ENCODE peak calls at places on chromosome 1, in seven cellular contexts. One of them, this sample, is unnamed.
A peak's percentile ranks its signal among the peaks of the same experiment; 100 is the strongest.

GRCh38 chr1:6981595-6981994 is 196.3 kb downstream of the CAMTA1 start:
- DNase-seq in neuronal stem cell: no peak
- DNase-seq in H1: no peak
- DNase-seq in IMR-90: no peak
- DNase-seq in mesendoderm: no peak
- DNase-seq in H9: no peak
- DNase-seq in trophoblast cell: no peak
- DNase-seq in this sample: no peak

GRCh38 chr1:42777860-42778259 is 6.9 kb upstream of the TMEM269 start:
- DNase-seq in neuronal stem cell: peak; percentile 26
- DNase-seq in IMR-90: peak; percentile 46
- DNase-seq in mesendoderm: peak; percentile 61
- DNase-seq in H1: no peak
- DNase-seq in trophoblast cell: peak; percentile 51
- DNase-seq in H9: no peak
- DNase-seq in this sample: peak; percentile 47

GRCh38 chr1:201530741-201531521 is 8.0 kb upstream of the NAV1 start:
- DNase-seq in neuronal stem cell: peak; percentile 65
- DNase-seq in trophoblast cell: peak; percentile 89
- DNase-seq in H1: no peak
- DNase-seq in mesendoderm: peak; percentile 86
- DNase-seq in IMR-90: peak; percentile 83
- DNase-seq in H9: peak; percentile 88
- DNase-seq in this sample: peak; percentile 90

GRCh38 chr1:161177112-161177935 is at the start of gene B4GALT3:
- DNase-seq in H1: no peak
- DNase-seq in neuronal stem cell: peak; percentile 82
- DNase-seq in mesendoderm: peak; percentile 96
- DNase-seq in IMR-90: peak; percentile 65
- DNase-seq in trophoblast cell: peak; percentile 87
- DNase-seq in H9: peak; percentile 94
- DNase-seq in this sample: peak; percentile 81

GRCh38 chr1:24902471-24902891 is 27.6 kb downstream of the RUNX3 start:
- DNase-seq in neuronal stem cell: no peak
- DNase-seq in IMR-90: no peak
- DNase-seq in mesendoderm: no peak
- DNase-seq in H9: no peak
- DNase-seq in H1: no peak
- DNase-seq in trophoblast cell: no peak
- DNase-seq in this sample: no peak

GRCh38 chr1:97038410-97038809 is 316.8 kb downstream of the PTBP2 start:
- DNase-seq in trophoblast cell: no peak
- DNase-seq in H1: no peak
- DNase-seq in H9: no peak
- DNase-seq in IMR-90: peak; percentile 53
- DNase-seq in neuronal stem cell: no peak
- DNase-seq in mesendoderm: no peak
- DNase-seq in this sample: no peak

GRCh38 chr1:153967109-153967999 is at the start of gene CREB3L4:
- DNase-seq in trophoblast cell: peak; percentile 96
- DNase-seq in IMR-90: peak; percentile 98
- DNase-seq in H1: no peak
- DNase-seq in H9: peak; percentile 96
- DNase-seq in mesendoderm: peak; percentile 99
- DNase-seq in neuronal stem cell: peak; percentile 92
- DNase-seq in this sample: peak; percentile 99

GRCh38 chr1:45395051-45395450 is 54.8 kb upstream of the MUTYH start:
- DNase-seq in mesendoderm: no peak
- DNase-seq in neuronal stem cell: no peak
- DNase-seq in IMR-90: no peak
- DNase-seq in H9: no peak
- DNase-seq in trophoblast cell: no peak
- DNase-seq in H1: no peak
- DNase-seq in this sample: no peak

GRCh38 chr1:150809651-150810050 is 1.6 kb upstream of the CTSK start:
- DNase-seq in IMR-90: peak; percentile 83
- DNase-seq in H9: no peak
- DNase-seq in trophoblast cell: no peak
- DNase-seq in mesendoderm: no peak
- DNase-seq in neuronal stem cell: no peak
- DNase-seq in H1: no peak
- DNase-seq in this sample: peak; percentile 19

GRCh38 chr1:106677721-106678120 is 378.8 kb upstream of the PRMT6 start:
- DNase-seq in H1: no peak
- DNase-seq in H9: no peak
- DNase-seq in IMR-90: no peak
- DNase-seq in neuronal stem cell: no peak
- DNase-seq in mesendoderm: no peak
- DNase-seq in trophoblast cell: no peak
- DNase-seq in this sample: no peak

GRCh38 chr1:106678661-106679060 is 377.8 kb upstream of the PRMT6 start:
- DNase-seq in H9: no peak
- DNase-seq in mesendoderm: no peak
- DNase-seq in neuronal stem cell: no peak
- DNase-seq in IMR-90: no peak
- DNase-seq in trophoblast cell: no peak
- DNase-seq in H1: no peak
- DNase-seq in this sample: no peak

GRCh38 chr1:106676021-106676420 is 380.5 kb upstream of the PRMT6 start:
- DNase-seq in H1: no peak
- DNase-seq in mesendoderm: no peak
- DNase-seq in neuronal stem cell: no peak
- DNase-seq in trophoblast cell: no peak
- DNase-seq in IMR-90: no peak
- DNase-seq in H9: no peak
- DNase-seq in this sample: no peak

GRCh38 chr1:106677181-106677580 is 379.3 kb upstream of the PRMT6 start:
- DNase-seq in trophoblast cell: no peak
- DNase-seq in IMR-90: no peak
- DNase-seq in H1: no peak
- DNase-seq in H9: no peak
- DNase-seq in mesendoderm: no peak
- DNase-seq in neuronal stem cell: no peak
- DNase-seq in this sample: no peak

DNA sequence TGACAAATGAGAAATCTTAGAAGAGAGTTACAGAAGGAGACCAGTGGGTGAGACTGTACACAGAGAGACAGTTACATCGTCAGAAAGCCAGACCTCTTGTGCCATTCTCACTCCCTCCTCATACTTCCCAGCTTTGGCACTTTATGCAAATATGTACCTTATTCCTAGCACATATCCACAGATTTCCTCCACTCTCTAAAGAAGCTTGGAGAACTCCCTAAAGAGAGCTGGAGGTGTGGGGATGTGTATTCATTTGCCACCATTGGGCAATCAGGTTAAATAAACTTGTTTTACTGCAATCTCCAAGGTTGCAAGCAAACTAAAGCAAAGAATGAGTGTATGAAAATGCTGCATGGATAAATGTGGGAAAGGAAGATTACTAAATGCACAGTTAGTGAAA is 380.9 kb upstream of the PRMT6 start:
- DNase-seq in IMR-90: no peak
- DNase-seq in H9: no peak
- DNase-seq in trophoblast cell: no peak
- DNase-seq in H1: no peak
- DNase-seq in mesendoderm: no peak
- DNase-seq in neuronal stem cell: no peak
- DNase-seq in this sample: no peak
- H2BK120ac ChIP-seq in IMR-90: no peak overlapping the region
- H2BK120ac ChIP-seq in H9: no peak overlapping the region
- H2BK120ac ChIP-seq in trophoblast cell: no peak overlapping the region
- H2BK120ac ChIP-seq in H1: no peak overlapping the region
- H2BK120ac ChIP-seq in mesendoderm: no peak overlapping the region
- H2BK120ac ChIP-seq in neuronal stem cell: no peak overlapping the region
- H2BK120ac ChIP-seq in this sample: no peak overlapping the region

GRCh38 chr1:86245566-86246190 is 89.1 kb upstream of the COL24A1 start:
- DNase-seq in H9: no peak
- DNase-seq in neuronal stem cell: no peak
- DNase-seq in IMR-90: no peak
- DNase-seq in H1: no peak
- DNase-seq in trophoblast cell: no peak
- DNase-seq in mesendoderm: no peak
- DNase-seq in this sample: no peak
- H2BK120ac ChIP-seq in H9: no peak overlapping the region
- H2BK120ac ChIP-seq in neuronal stem cell: no peak overlapping the region
- H2BK120ac ChIP-seq in IMR-90: no peak overlapping the region
- H2BK120ac ChIP-seq in H1: no peak overlapping the region
- H2BK120ac ChIP-seq in trophoblast cell: no peak overlapping the region
- H2BK120ac ChIP-seq in mesendoderm: no peak overlapping the region
- H2BK120ac ChIP-seq in this sample: no peak overlapping the region

DNA sequence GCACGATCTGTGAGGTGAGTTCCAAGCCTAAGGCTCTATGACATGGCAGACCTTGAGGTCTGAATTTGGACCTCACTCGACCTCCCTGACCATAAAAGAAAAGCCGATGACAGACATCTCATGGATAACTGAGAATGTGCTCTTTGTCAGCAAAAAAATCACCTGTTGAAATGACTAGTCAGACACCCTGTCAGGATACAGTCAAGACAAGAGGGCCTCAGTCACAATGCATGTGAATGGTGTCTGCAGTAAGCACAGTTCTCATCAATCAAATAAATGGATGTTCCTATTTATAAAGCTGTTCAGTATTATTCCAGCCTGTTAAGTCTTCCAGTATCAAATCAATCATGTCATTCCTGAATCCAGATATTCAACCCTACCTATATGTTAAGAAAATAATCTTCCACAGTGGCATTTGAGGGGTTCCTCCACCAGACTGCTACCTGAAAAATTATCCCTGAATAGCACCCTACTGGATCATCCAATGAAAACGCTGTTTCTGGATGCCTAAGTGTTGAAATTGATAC is 28.6 kb upstream of the EXO1 start:
- DNase-seq in H1: no peak
- DNase-seq in neuronal stem cell: no peak
- DNase-seq in trophoblast cell: no peak
- DNase-seq in mesendoderm: no peak
- DNase-seq in H9: no peak
- DNase-seq in IMR-90: no peak
- DNase-seq in this sample: no peak
- H2BK120ac ChIP-seq in H1: no peak overlapping the region
- H2BK120ac ChIP-seq in neuronal stem cell: no peak overlapping the region
- H2BK120ac ChIP-seq in trophoblast cell: no peak overlapping the region
- H2BK120ac ChIP-seq in mesendoderm: no peak overlapping the region
- H2BK120ac ChIP-seq in H9: no peak overlapping the region
- H2BK120ac ChIP-seq in IMR-90: peak overlapping the region; percentile 66
- H2BK120ac ChIP-seq in this sample: no peak overlapping the region

GRCh38 chr1:185170291-185170848 is 13.4 kb downstream of the SWT1 start:
- DNase-seq in H1: peak; percentile 33
- DNase-seq in neuronal stem cell: peak; percentile 53
- DNase-seq in trophoblast cell: peak; percentile 67
- DNase-seq in mesendoderm: peak; percentile 84
- DNase-seq in IMR-90: peak; percentile 67
- DNase-seq in H9: peak; percentile 73
- DNase-seq in this sample: peak; percentile 77
- H2BK120ac ChIP-seq in H1: no peak overlapping the region
- H2BK120ac ChIP-seq in neuronal stem cell: no peak overlapping the region
- H2BK120ac ChIP-seq in trophoblast cell: peak overlapping the region; percentile 60
- H2BK120ac ChIP-seq in mesendoderm: no peak overlapping the region
- H2BK120ac ChIP-seq in IMR-90: no peak overlapping the region
- H2BK120ac ChIP-seq in H9: no peak overlapping the region
- H2BK120ac ChIP-seq in this sample: no peak overlapping the region

This sample was measured in mesenchymal stem cell.